ENCODE peak calls at places on chromosomes 11 and 22, in four cellular contexts. One of them, this sample, is unnamed.

GRCh38 chr11:67436459-67437081 is 912 bp downstream of the PTPRCAP start:
- DNase-seq in spleen: peak
- DNase-seq in pancreas: peak
- DNase-seq in IMR-90: no peak
- DNase-seq in this sample: no peak

GRCh38 chr11:33248416-33248957 is 8.7 kb upstream of the HIPK3 start:
- DNase-seq in pancreas: no peak
- DNase-seq in spleen: no peak
- DNase-seq in IMR-90: peak
- DNase-seq in this sample: no peak

GRCh38 chr22:45994516-45995404 is 17.8 kb upstream of the WNT7B start:
- DNase-seq in pancreas: peak
- DNase-seq in spleen: peak
- DNase-seq in IMR-90: peak
- DNase-seq in this sample: no peak

GRCh38 chr22:23218867-23219251 is 38.5 kb downstream of the BCR start:
- DNase-seq in IMR-90: peak
- DNase-seq in spleen: peak
- DNase-seq in pancreas: peak
- DNase-seq in this sample: no peak

GRCh38 chr11:114269498-114269897 is 26.7 kb upstream of the NNMT start:
- DNase-seq in spleen: no peak
- DNase-seq in pancreas: no peak
- DNase-seq in IMR-90: no peak
- DNase-seq in this sample: no peak

GRCh38 chr11:460331-461199 is 10.5 kb downstream of the PTDSS2 start:
- DNase-seq in spleen: peak
- DNase-seq in pancreas: no peak
- DNase-seq in IMR-90: no peak
- DNase-seq in this sample: peak

GRCh38 chr11:61702701-61703312 is 22.6 kb downstream of the DAGLA start:
- DNase-seq in pancreas: no peak
- DNase-seq in spleen: no peak
- DNase-seq in IMR-90: no peak
- DNase-seq in this sample: no peak

GRCh38 chr11:118845369-118845768 is 38.3 kb upstream of the CXCR5 start:
- DNase-seq in pancreas: no peak
- DNase-seq in IMR-90: peak
- DNase-seq in spleen: no peak
- DNase-seq in this sample: no peak

GRCh38 chr11:3037041-3037944 is 19.9 kb downstream of the CARS1 start:
- DNase-seq in pancreas: peak
- DNase-seq in spleen: peak
- DNase-seq in IMR-90: peak
- DNase-seq in this sample: no peak

GRCh38 chr11:72491001-72491400 is 56.7 kb upstream of the CLPB start:
- DNase-seq in pancreas: no peak
- DNase-seq in spleen: no peak
- DNase-seq in IMR-90: peak
- DNase-seq in this sample: no peak

GRCh38 chr22:25334091-25334490 is 114.7 kb downstream of the CRYBB2 start:
- DNase-seq in IMR-90: peak
- DNase-seq in spleen: no peak
- DNase-seq in pancreas: peak
- DNase-seq in this sample: no peak

GRCh38 chr11:827146-827860 is 416 bp upstream of the CRACR2B start:
- DNase-seq in IMR-90: no peak
- DNase-seq in spleen: peak
- DNase-seq in pancreas: peak
- DNase-seq in this sample: no peak

GRCh38 chr11:33636104-33636503 is 64.5 kb downstream of the C11orf91 start:
- DNase-seq in IMR-90: no peak
- DNase-seq in spleen: no peak
- DNase-seq in pancreas: no peak
- DNase-seq in this sample: peak

GRCh38 chr11:70799386-70799785 is 401.1 kb downstream of the CTTN start:
- DNase-seq in pancreas: no peak
- DNase-seq in IMR-90: peak
- DNase-seq in spleen: no peak
- DNase-seq in this sample: no peak

GRCh38 chr11:64132388-64132771 is 33.5 kb downstream of the MACROD1 start:
- DNase-seq in pancreas: no peak
- DNase-seq in IMR-90: no peak
- DNase-seq in spleen: no peak
- DNase-seq in this sample: no peak

GRCh38 chr11:67352546-67353316 is 615 bp downstream of the POLD4 start:
- DNase-seq in spleen: peak
- DNase-seq in IMR-90: no peak
- DNase-seq in pancreas: no peak
- DNase-seq in this sample: no peak

GRCh38 chr22:20267441-20268288 is 453 bp downstream of the RTN4R start:
- DNase-seq in IMR-90: no peak
- DNase-seq in spleen: no peak
- DNase-seq in pancreas: no peak
- DNase-seq in this sample: no peak

GRCh38 chr11:109514313-109515018 is 92.5 kb downstream of the C11orf87 start:
- DNase-seq in pancreas: no peak
- DNase-seq in IMR-90: no peak
- DNase-seq in spleen: no peak
- DNase-seq in this sample: no peak

GRCh38 chr11:119992171-119993051 is 145.5 kb downstream of the TRIM29 start:
- DNase-seq in spleen: peak
- DNase-seq in IMR-90: no peak
- DNase-seq in pancreas: no peak
- DNase-seq in this sample: no peak

GRCh38 chr22:47196881-47197701 is 434.6 kb downstream of the TBC1D22A start:
- DNase-seq in spleen: peak
- DNase-seq in IMR-90: no peak
- DNase-seq in pancreas: no peak
- DNase-seq in this sample: no peak

GRCh38 chr11:123481647-123482046 is 51.6 kb downstream of the GRAMD1B start:
- DNase-seq in pancreas: no peak
- DNase-seq in spleen: no peak
- DNase-seq in IMR-90: no peak
- DNase-seq in this sample: no peak

GRCh38 chr11:72227316-72228228 is 3.0 kb downstream of the INPPL1 start:
- DNase-seq in IMR-90: peak
- DNase-seq in pancreas: peak
- DNase-seq in spleen: peak
- DNase-seq in this sample: no peak

GRCh38 chr11:122241561-122241960 is 125.5 kb upstream of the BLID start:
- DNase-seq in IMR-90: no peak
- DNase-seq in spleen: no peak
- DNase-seq in pancreas: no peak
- DNase-seq in this sample: no peak

GRCh38 chr22:23888615-23889401 is 5.4 kb upstream of the MIF start:
- DNase-seq in IMR-90: peak
- DNase-seq in spleen: no peak
- DNase-seq in pancreas: no peak
- DNase-seq in this sample: no peak

DNA sequence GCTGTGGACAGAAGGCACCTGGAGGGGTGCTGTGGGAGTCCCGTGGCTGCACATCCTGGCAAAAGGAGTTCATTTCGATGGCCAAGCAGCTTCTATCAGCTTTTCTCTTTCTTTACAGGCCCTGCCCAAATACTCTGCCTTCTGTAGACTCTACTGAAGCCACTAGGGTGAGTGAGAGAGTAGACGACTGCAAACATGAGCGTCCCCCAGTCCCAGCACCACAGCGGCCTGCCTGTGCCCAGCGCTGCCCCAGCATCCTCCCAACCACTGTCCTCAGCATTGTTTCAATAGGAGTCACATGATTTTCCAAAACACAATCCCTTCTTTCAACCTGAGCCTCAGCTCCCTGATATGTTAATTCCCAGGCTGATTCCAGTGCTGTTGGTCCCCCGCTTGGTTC is 110.0 kb downstream of the KIRREL3 start:
- DNase-seq in IMR-90: no peak
- DNase-seq in pancreas: no peak
- DNase-seq in spleen: no peak
- DNase-seq in this sample: no peak
- TF ChIP-seq CTCF in IMR-90: no peak
- TF ChIP-seq CTCF in pancreas: no peak
- TF ChIP-seq CTCF in spleen: no peak
- TF ChIP-seq CTCF in this sample: no peak

DNA sequence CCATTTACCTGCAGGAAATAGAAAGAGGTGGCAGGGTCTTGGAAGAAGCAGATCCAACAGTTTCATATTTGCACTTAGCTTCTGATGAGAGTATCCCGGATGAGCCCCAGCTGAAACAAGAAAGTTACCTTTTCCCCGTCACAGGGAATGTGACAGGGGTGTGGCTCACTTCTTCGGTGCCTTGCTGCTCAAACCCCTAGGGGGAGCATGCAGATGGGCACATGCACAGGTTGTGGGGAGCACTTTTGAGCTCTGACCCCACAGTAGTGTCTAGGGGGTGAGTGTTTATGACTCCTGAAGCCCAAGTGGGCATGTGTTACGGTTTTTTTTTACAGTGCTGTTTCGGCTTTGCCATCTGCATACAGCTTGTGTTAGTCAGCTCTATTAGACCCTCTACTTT is 1221.0 kb downstream of the JRKL start:
- DNase-seq in spleen: no peak
- DNase-seq in IMR-90: no peak
- DNase-seq in pancreas: no peak
- DNase-seq in this sample: no peak
- TF ChIP-seq CTCF in spleen: no peak
- TF ChIP-seq CTCF in IMR-90: no peak
- TF ChIP-seq CTCF in pancreas: no peak
- TF ChIP-seq CTCF in this sample: no peak

GRCh38 chr22:17132112-17132511 is 11.0 kb upstream of the TMEM121B start:
- DNase-seq in spleen: no peak
- DNase-seq in pancreas: no peak
- DNase-seq in IMR-90: no peak
- DNase-seq in this sample: no peak

GRCh38 chr22:17133137-17133536 is 12.0 kb upstream of the TMEM121B start:
- DNase-seq in spleen: no peak
- DNase-seq in pancreas: no peak
- DNase-seq in IMR-90: no peak
- DNase-seq in this sample: no peak

GRCh38 chr22:17130199-17130598 is 9.0 kb upstream of the TMEM121B start:
- DNase-seq in pancreas: no peak
- DNase-seq in spleen: no peak
- DNase-seq in IMR-90: peak
- DNase-seq in this sample: no peak

GRCh38 chr22:17135153-17135760 is 14.1 kb upstream of the TMEM121B start:
- DNase-seq in spleen: peak
- DNase-seq in IMR-90: no peak
- DNase-seq in pancreas: no peak
- DNase-seq in this sample: no peak

DNA sequence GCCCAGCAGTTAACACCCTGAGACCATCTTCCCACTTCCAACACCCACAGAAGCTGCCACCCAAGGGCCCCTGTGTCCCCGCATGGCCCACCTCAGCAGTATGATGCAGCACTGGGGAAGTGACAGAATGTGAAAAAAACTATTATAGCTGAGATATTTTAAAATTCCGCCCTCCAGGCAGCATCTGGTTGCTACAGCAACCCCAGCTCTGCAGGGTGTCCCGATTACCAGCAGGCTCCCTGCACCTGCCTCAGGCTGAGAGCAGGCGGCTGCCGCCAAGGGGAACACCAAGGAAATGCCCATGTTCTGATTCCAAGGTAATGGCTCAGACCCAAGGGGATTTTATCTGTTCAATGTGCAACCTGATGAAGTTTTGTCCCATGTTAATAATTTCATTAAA is 10.5 kb upstream of the TMEM121B start:
- DNase-seq in IMR-90: no peak
- DNase-seq in pancreas: no peak
- DNase-seq in spleen: peak
- DNase-seq in this sample: no peak
- TF ChIP-seq CTCF in IMR-90: no peak
- TF ChIP-seq CTCF in pancreas: no peak
- TF ChIP-seq CTCF in spleen: no peak
- TF ChIP-seq CTCF in this sample: no peak

DNA sequence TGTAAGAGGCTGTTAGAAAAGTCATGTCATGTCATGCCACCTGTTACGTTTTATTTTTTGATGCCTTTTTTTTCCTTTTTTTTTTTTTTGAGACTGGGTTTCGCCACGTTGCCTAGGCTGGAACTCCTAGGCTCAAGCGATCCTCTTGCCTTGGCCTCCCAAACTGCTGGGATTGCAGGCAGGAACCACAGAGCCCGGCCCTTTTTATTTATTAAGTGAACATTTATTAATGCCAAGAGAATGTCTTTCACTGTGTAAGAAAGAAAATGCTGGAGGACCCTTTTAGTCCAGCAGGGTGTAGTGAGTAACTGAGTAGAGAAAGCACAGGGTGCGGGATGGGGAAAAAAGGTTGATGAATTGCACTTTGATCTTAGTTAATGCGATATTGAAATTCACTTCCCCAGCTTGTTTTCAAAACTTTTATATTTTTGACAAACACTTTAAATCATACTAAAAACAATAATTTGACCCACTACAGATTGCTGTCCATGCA is 2.3 kb upstream of the XBP1 start:
- DNase-seq in spleen: no peak
- DNase-seq in IMR-90: no peak
- DNase-seq in pancreas: no peak
- DNase-seq in this sample: no peak
- TF ChIP-seq CTCF in spleen: no peak
- TF ChIP-seq CTCF in IMR-90: no peak
- TF ChIP-seq CTCF in pancreas: no peak
- TF ChIP-seq CTCF in this sample: no peak

GRCh38 chr11:124762077-124762623 is at the start of gene ESAM:
- DNase-seq in pancreas: peak
- DNase-seq in spleen: peak
- DNase-seq in IMR-90: no peak
- DNase-seq in this sample: no peak
- TF ChIP-seq CTCF in pancreas: no peak
- TF ChIP-seq CTCF in spleen: no peak
- TF ChIP-seq CTCF in IMR-90: no peak
- TF ChIP-seq CTCF in this sample: no peak

GRCh38 chr11:80350541-80350940 is 909.7 kb upstream of the TENM4 start:
- DNase-seq in spleen: no peak
- DNase-seq in IMR-90: no peak
- DNase-seq in pancreas: no peak
- DNase-seq in this sample: no peak
- TF ChIP-seq CTCF in spleen: no peak
- TF ChIP-seq CTCF in IMR-90: no peak
- TF ChIP-seq CTCF in pancreas: no peak
- TF ChIP-seq CTCF in this sample: no peak